ENCODE peak calls at places on chromosomes 12 and 14, in ten cellular contexts. H is left lung, O is uterus, M is stomach, B is thyroid gland, G is lower lobe of right lung, Y is body of pancreas, Q is upper lobe of right lung, X is MM.1S, J is suprapubic skin. C is an unnamed sample. For H3K9me3, the result is how much of the 10 kb centered on the place peaks cover.

GRCh38 chr12:108833355-108833733 is 24.0 kb downstream of the SSH1 start:
- DNase-seq in H (no peak), O (no peak), M (no peak), B (no peak), G (peak), Y (no peak), Q (no peak), X (no peak), J (no peak), C (peak)

GRCh38 chr12:82383930-82384513 is 25.7 kb downstream of the METTL25 start:
- DNase-seq in H (no peak), O (no peak), M (no peak), B (no peak), G (no peak), Y (no peak), Q (no peak), X (no peak), J (no peak), C (no peak)

GRCh38 chr14:21860172-21860571 is 186.6 kb upstream of the OR4E1 start:
- DNase-seq in H (no peak), O (no peak), M (no peak), B (no peak), G (no peak), Y (no peak), Q (no peak), X (peak), J (no peak), C (no peak)

GRCh38 chr14:100333867-100334266 is 10.7 kb downstream of the SLC25A47 start:
- DNase-seq in H (peak), O (no peak), M (no peak), B (peak), G (no peak), Y (no peak), Q (peak), X (no peak), J (no peak), C (peak)

GRCh38 chr12:85836716-85837100 is 499 bp upstream of the RASSF9 start:
- DNase-seq in H (no peak), O (no peak), M (no peak), B (peak), G (peak), Y (no peak), Q (no peak), X (no peak), J (no peak), C (no peak)

GRCh38 chr12:74537126-74537706 is 419 bp upstream of the ATXN7L3B start:
- DNase-seq in H (no peak), O (no peak), M (no peak), B (no peak), G (no peak), Y (no peak), Q (no peak), X (peak), J (no peak), C (no peak)

GRCh38 chr14:21070083-21070609 is at the start of gene ARHGEF40:
- DNase-seq in H (no peak), O (peak), M (peak), B (peak), G (peak), Y (peak), Q (peak), X (peak), J (no peak), C (no peak)

GRCh38 chr14:90060312-90060964 is 1.4 kb upstream of the KCNK13 start:
- DNase-seq in H (peak), O (no peak), M (peak), B (peak), G (peak), Y (peak), Q (peak), X (peak), J (no peak), C (peak)

GRCh38 chr12:127716181-127716580 is 550.8 kb upstream of the TMEM132C start:
- DNase-seq in H (no peak), O (no peak), M (no peak), B (no peak), G (no peak), Y (no peak), Q (no peak), X (no peak), J (no peak), C (no peak)

GRCh38 chr14:85175556-85175955 is 354.4 kb upstream of the FLRT2 start:
- DNase-seq in H (no peak), O (no peak), M (no peak), B (no peak), G (no peak), Y (no peak), Q (no peak), X (no peak), J (no peak), C (no peak)

DNA sequence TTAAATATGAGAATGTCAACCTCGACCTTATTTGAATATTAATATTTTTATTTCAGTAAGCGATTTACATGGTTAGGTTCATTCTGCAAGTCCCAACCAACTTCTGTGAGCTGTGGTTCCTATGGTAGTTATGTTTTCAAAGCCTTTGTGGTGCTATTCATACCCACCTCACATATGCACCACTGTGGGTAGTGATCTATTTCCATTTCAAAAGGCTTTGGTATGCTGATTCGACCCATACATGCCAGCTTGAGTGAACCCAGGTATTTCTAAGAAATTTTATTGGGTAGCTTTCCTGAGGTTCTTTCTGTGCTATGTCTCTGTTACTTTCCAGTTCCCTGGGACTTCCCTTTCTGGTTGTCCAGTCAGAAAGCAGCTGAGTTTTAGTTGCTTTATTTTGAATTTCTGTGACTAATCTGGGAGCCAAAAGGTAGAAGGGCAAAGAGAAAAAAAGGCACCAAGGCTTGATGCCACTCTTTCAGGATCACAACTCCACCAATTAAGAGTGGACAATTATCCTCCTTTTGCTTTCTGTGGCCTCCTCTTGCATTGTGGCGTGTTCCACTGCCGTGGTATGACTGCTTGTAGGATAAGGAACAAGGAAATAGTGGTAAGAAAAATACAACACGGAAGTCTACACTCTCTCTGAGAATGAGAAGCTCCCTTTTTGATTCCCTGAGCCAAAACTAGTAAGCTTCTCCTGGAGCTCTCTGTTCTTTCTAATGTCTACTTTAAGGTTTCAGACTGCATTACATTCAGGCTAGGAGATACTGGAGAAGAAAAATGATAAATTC is 729.1 kb downstream of the NOVA1 start:
- DNase-seq in H (no peak), O (no peak), M (no peak), B (no peak), G (no peak), Y (no peak), Q (no peak), X (no peak), J (no peak), C (no peak)
- H3K9me3 ChIP-seq in H (under half), O (under half), M (under half), B (under half), G (under half), Y (under half), Q (under half), X (under half), J (under half), C (under half)

GRCh38 chr12:50753232-50753769 is 10.6 kb upstream of the ATF1 start:
- DNase-seq in H (no peak), O (no peak), M (no peak), B (no peak), G (no peak), Y (no peak), Q (no peak), X (no peak), J (no peak), C (no peak)
- TF ChIP-seq CTCF in H (no peak), O (no peak), M (no peak), B (no peak), G (no peak), Y (no peak), Q (no peak), X (no peak), J (no peak), C (no peak)

GRCh38 chr14:103158688-103159087 is 35.4 kb downstream of the TNFAIP2 start:
- DNase-seq in H (no peak), O (no peak), M (no peak), B (peak), G (no peak), Y (no peak), Q (no peak), X (no peak), J (no peak), C (no peak)

GRCh38 chr14:103155013-103155412 is 31.8 kb downstream of the TNFAIP2 start:
- DNase-seq in H (peak), O (no peak), M (peak), B (peak), G (peak), Y (peak), Q (peak), X (no peak), J (no peak), C (no peak)

GRCh38 chr14:103155826-103156394 is 32.6 kb downstream of the TNFAIP2 start:
- DNase-seq in H (no peak), O (no peak), M (no peak), B (no peak), G (no peak), Y (no peak), Q (no peak), X (no peak), J (no peak), C (no peak)

GRCh38 chr14:103157969-103158368 is 34.7 kb downstream of the TNFAIP2 start:
- DNase-seq in H (no peak), O (no peak), M (no peak), B (no peak), G (no peak), Y (no peak), Q (no peak), X (no peak), J (no peak), C (no peak)

GRCh38 chr14:103156733-103157411 is 33.6 kb downstream of the TNFAIP2 start:
- DNase-seq in H (no peak), O (no peak), M (no peak), B (no peak), G (no peak), Y (no peak), Q (no peak), X (no peak), J (no peak), C (no peak)
- H3K27ac ChIP-seq in H (no peak), O (no peak), M (no peak), B (peak), G (no peak), Y (no peak), Q (no peak), X (no peak), J (no peak), C (no peak)

GRCh38 chr12:116123511-116124258 is 153.8 kb downstream of the MED13L start:
- DNase-seq in H (no peak), O (no peak), M (no peak), B (peak), G (peak), Y (peak), Q (no peak), X (no peak), J (no peak), C (no peak)

GRCh38 chr12:116121453-116121871 is 156.0 kb downstream of the MED13L start:
- DNase-seq in H (no peak), O (no peak), M (no peak), B (no peak), G (no peak), Y (no peak), Q (no peak), X (no peak), J (no peak), C (no peak)

GRCh38 chr12:116125084-116125483 is 152.4 kb downstream of the MED13L start:
- DNase-seq in H (no peak), O (no peak), M (no peak), B (no peak), G (no peak), Y (no peak), Q (no peak), X (no peak), J (no peak), C (no peak)

GRCh38 chr12:116125981-116126566 is 151.4 kb downstream of the MED13L start:
- DNase-seq in H (no peak), O (no peak), M (no peak), B (no peak), G (peak), Y (no peak), Q (no peak), X (no peak), J (no peak), C (no peak)

DNA sequence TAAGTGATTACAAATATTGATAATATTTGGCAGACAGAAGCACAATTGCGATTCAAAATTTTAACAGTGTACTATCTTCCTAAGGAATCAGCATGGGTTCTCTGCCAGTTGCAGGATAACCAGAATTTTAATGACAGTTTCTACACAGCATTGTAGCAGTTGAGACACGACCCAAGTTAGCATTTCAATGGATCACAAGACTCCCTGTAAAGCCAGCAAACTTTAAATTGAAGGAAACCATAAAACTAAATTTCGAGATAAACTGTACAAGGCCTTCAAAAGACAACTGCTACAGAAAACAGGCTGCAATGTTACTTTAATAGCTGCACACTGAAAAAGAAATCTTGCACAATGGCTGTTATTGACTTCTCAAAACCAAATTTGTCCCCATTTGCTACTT is 154.9 kb downstream of the MED13L start:
- DNase-seq in H (no peak), O (no peak), M (no peak), B (no peak), G (no peak), Y (no peak), Q (no peak), X (no peak), J (no peak), C (no peak)
- H3K9me3 ChIP-seq in H (under half), O (under half), M (under half), B (under half), G (under half), Y (under half), Q (under half), X (under half), J (under half), C (under half)

GRCh38 chr14:36938678-36939077 is 233.7 kb downstream of the SLC25A21 start:
- DNase-seq in H (no peak), O (no peak), M (no peak), B (no peak), G (no peak), Y (no peak), Q (no peak), X (no peak), J (no peak), C (no peak)
- TF ChIP-seq CTCF in H (no peak), O (no peak), M (no peak), B (no peak), G (no peak), Y (no peak), Q (no peak), X (no peak), J (no peak), C (no peak)

DNA sequence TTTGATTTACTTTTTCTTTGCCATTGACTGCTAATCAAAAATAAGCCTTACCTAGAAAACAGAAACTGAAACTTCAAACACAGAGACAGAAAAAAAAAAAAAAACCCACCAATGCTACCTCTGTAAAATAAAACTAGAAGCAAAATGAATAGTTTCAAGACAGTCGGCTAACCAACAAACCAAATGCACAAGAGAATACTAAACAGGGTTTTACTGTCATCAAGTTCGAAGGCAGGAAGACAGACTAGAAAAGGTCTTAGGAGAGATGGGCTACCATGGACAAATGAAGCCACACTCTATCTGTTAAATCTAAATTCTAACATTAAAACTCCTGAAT is 59.5 kb downstream of the SEL1L start:
- DNase-seq in H (no peak), O (no peak), M (no peak), B (no peak), G (no peak), Y (no peak), Q (no peak), X (peak), J (no peak), C (no peak)
- H3K27ac ChIP-seq in H (no peak), O (no peak), M (no peak), B (no peak), G (no peak), Y (no peak), Q (no peak), X (peak), J (no peak), C (no peak)